ENCODE peak calls at places on chromosomes 12 and 14, in five cellular contexts. O is sigmoid colon, H is stomach, L is transverse colon, T is suprapubic skin. I is an unnamed sample.

GRCh38 chr14:96624661-96625435 is 122.7 kb downstream of the PAPOLA start:
- DNase-seq in T (peak; percentile 66), O (no peak), L (no peak), H (no peak), I (no peak)

GRCh38 chr12:7142809-7143465 is 12.8 kb downstream of the CLSTN3 start:
- DNase-seq in O (no peak), T (no peak), H (no peak), L (no peak), I (no peak)

GRCh38 chr12:67720383-67720856 is 71.9 kb downstream of the DYRK2 start:
- DNase-seq in H (no peak), L (no peak), O (peak; percentile 67), T (no peak), I (no peak)

GRCh38 chr12:89475203-89475990 is 49.2 kb downstream of the GALNT4 start:
- DNase-seq in T (no peak), H (no peak), O (no peak), L (no peak), I (no peak)

GRCh38 chr14:104843442-104844305 is 21.4 kb upstream of the CEP170B start:
- DNase-seq in O (peak; percentile 65), T (no peak), L (no peak), H (no peak), I (no peak)

GRCh38 chr12:21527451-21528180 is 1.5 kb downstream of the SPX start:
- DNase-seq in H (peak; percentile 56), L (peak; percentile 33), T (no peak), O (peak; percentile 74), I (peak; percentile 37)

GRCh38 chr12:107277850-107278249 is 184.5 kb upstream of the CRY1 start:
- DNase-seq in O (no peak), H (no peak), T (no peak), L (no peak), I (no peak)

GRCh38 chr12:66647034-66647691 is 31.7 kb downstream of the GRIP1 start:
- DNase-seq in O (no peak), H (no peak), T (no peak), L (no peak), I (no peak)

GRCh38 chr14:61177279-61178225 is 103.6 kb downstream of the TMEM30B start:
- DNase-seq in T (no peak), O (no peak), L (no peak), H (no peak), I (no peak)

GRCh38 chr12:59698599-59698998 is 102.8 kb downstream of the SLC16A7 start:
- DNase-seq in O (no peak), T (no peak), H (no peak), L (no peak), I (no peak)

GRCh38 chr14:74980746-74981661 is 21.7 kb upstream of the EIF2B2 start:
- DNase-seq in T (peak; percentile 76), L (no peak), O (no peak), H (no peak), I (no peak)

GRCh38 chr12:57899010-57899662 is 42.2 kb upstream of the ATP23 start:
- DNase-seq in O (peak; percentile 86), H (peak; percentile 49), T (no peak), L (peak; percentile 73), I (peak; percentile 70)

GRCh38 chr12:78293039-78293686 is 462.5 kb downstream of the NAV3 start:
- DNase-seq in L (no peak), T (no peak), O (no peak), H (no peak), I (no peak)

GRCh38 chr12:90958995-90959394 is 4.0 kb upstream of the CCER1 start:
- DNase-seq in L (no peak), O (no peak), T (no peak), H (no peak), I (no peak)

GRCh38 chr14:96799489-96800056 is 2.4 kb downstream of the VRK1 start:
- DNase-seq in O (no peak), H (no peak), T (no peak), L (no peak), I (no peak)

DNA sequence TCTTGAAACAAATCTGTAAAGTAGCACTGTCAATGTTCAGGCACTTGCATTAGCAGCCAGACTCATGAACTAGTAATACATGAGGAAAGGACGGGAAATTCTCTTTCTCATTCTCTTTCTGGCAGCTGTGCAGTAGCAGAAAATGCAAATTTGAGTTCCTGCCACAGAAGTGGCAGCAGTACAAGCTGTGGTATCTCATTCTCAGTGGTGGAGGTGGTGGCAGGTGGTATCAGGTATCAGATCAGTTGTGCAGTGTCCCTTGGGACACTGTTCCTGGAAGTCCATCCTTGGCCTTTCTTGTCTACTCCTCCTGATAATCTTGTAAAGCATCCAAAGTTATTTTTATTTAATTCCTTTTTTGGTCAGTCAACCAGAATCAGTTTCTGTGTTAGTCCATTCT is 103.0 kb downstream of the C12orf42 start:
- DNase-seq in H (no peak), T (no peak), O (no peak), L (no peak), I (no peak)
- TF ChIP-seq EP300 in H (no peak), T (no peak), O (no peak), L (no peak), I (no peak)

GRCh38 chr14:69387311-69387710 is 10.8 kb downstream of the ERH start:
- DNase-seq in L (no peak), T (no peak), O (no peak), H (no peak), I (no peak)
- H3K36me3 ChIP-seq in L (peaks cover 35% of the 10 kb centered on the region), T (peaks cover 62% of the 10 kb centered on the region), O (peaks cover 67% of the 10 kb centered on the region), H (peaks cover 81% of the 10 kb centered on the region), I (no peaks in the 10 kb centered on the region)

DNA sequence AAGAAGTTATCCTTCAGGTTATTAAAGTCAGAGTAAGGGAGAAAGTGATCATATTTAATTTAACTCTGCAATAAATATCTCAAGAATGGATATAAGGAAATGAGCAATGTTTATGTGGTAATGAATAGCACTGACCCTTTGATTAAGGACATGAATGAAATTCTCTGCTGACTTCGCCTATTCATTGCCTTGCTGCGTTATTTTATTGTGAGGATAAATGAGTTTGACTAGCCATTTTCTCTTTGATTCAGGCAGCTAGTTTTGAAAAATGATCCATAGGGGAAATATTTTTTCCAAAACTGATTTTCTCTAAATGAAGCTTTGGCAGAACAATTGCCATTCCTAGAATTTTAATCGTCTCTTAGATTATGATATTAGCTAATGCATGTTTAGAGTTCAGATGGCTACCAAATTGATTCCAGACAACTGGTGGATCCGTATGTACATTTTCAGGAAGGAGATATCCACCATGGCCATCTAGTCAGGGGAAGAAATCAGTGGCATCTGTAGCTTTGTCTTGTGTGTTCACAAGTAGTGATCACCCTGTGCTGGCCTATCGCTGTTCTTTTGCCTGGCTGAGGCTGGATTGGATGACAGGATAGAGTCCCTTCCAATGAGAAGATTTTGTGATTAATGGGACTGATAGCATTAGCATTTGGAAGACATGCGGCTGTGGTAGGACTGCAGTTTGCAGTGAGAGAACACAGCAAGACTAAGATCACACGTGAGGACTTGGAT is 302.3 kb upstream of the RGS6 start:
- DNase-seq in L (no peak), H (no peak), O (no peak), T (no peak), I (no peak)
- TF ChIP-seq EP300 in L (no peak), H (no peak), O (no peak), T (no peak), I (no peak)

DNA sequence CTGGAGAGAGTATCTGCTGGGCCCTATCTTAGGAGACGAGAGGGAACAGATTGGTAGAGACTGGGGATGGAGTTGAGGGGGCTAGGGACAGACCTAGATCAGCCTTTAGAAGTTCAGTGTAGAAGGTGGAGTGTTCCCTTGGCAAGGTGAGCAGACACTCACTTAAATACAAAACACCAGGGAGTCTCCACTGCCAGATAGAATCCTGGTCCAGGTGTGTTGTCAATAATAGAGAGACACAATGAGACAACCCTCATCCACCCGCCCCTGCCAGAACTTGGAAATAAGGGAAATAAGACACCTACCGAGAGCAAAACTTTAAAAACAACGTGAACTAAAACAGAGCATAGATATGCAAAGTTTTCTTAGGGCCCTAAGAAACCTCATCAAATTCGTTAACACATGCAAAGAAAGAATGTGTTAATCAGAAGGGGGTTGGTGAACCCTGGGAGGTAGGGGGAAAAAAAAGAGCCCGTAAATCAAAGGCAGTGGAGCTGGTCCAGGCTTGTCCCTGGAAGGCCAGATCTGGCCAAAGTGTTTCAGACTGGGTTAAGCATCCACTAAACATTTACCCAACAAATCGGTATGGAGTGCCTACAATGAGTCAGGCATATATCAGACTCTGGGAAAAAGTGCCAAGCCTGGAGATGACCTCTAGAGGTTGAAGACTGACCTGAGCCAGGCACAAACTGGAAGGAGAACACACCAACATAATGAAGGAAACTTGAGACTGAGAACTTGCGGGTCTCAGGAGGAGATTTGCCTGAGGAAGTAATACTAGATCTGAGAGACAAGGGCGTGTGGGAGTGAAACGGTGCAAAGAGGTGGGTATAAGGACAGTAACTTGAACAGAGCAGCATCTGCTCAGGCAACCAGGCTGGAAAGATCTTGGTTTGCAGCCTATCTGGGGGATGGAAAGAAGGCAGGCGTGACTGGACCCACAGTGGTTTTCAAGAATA is 37.0 kb upstream of the OTX2 start:
- DNase-seq in O (no peak), T (no peak), L (no peak), H (no peak), I (no peak)
- H3K36me3 ChIP-seq in O (no peaks in the 10 kb centered on the region), T (no peaks in the 10 kb centered on the region), L (no peaks in the 10 kb centered on the region), H (no peaks in the 10 kb centered on the region), I (no peaks in the 10 kb centered on the region)

GRCh38 chr12:124518051-124518932 is 49.1 kb downstream of the NCOR2 start:
- DNase-seq in O (peak; percentile 100), L (peak; percentile 97), H (peak; percentile 99), T (peak; percentile 99), I (peak; percentile 100)
- TF ChIP-seq EP300 in O (no peak), L (no peak), H (no peak), T (no peak), I (no peak)

GRCh38 chr14:92484132-92484823 is 29.3 kb upstream of the RIN3 start:
- DNase-seq in H (no peak), O (no peak), L (no peak), T (no peak), I (no peak)
- H3K36me3 ChIP-seq in H (no peaks in the 10 kb centered on the region), O (no peaks in the 10 kb centered on the region), L (no peaks in the 10 kb centered on the region), T (no peaks in the 10 kb centered on the region), I (no peaks in the 10 kb centered on the region)

GRCh38 chr14:88029500-88029899 is 24.6 kb downstream of the GPR65 start:
- DNase-seq in H (no peak), O (no peak), T (no peak), L (no peak), I (no peak)

GRCh38 chr14:88023658-88024187 is 18.8 kb downstream of the GPR65 start:
- DNase-seq in T (no peak), O (no peak), H (no peak), L (no peak), I (no peak)

GRCh38 chr14:88026890-88027289 is 22.0 kb downstream of the GPR65 start:
- DNase-seq in L (no peak), T (no peak), O (no peak), H (no peak), I (no peak)

GRCh38 chr14:88030079-88030478 is 25.1 kb downstream of the GPR65 start:
- DNase-seq in T (no peak), H (no peak), O (no peak), L (no peak), I (no peak)

DNA sequence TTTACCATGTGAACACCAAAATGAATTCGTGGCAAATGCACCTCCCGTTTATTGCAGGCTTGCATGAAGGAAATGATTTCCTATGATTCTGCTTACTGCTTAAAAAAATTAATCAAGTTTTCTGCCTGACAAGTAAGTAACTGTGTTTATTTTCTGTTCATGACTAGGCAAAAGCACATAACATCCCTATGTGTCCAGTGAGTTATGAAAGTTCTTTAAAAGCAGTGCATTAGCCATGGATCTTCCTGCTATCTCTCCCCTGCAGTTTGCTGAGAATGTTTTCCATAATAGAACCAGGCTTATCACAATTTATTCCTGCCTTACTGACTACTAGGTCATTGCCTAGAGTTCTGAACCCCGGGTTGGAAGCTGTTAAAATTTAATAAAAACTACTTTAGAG is 20.4 kb downstream of the GPR65 start:
- DNase-seq in T (no peak), O (no peak), L (no peak), H (no peak), I (no peak)
- TF ChIP-seq EP300 in T (no peak), O (no peak), L (no peak), H (no peak), I (no peak)

I was measured in ovary.